ENCODE peak calls at places on chromosomes 4 and X, in six cellular contexts. Z is astrocyte of the spinal cord, J is suprapubic skin, W is fibroblast of lung, P is endodermal cell, U is thyroid gland. Y is an unnamed sample.

GRCh38 chr4:38868055-38868965 is 704 bp downstream of the FAM114A1 start:
- DNase-seq in J (no peak), W (peak; percentile 45), P (peak; percentile 68), U (peak; percentile 29), Z (no peak), Y (no peak)

GRCh38 chrX:29617725-29618124 is 597.6 kb upstream of the MAGEB2 start:
- DNase-seq in U (no peak), Z (no peak), P (no peak), J (no peak), W (peak; percentile 19), Y (no peak)

GRCh38 chrX:77743720-77744119 is 42.3 kb downstream of the ATRX start:
- DNase-seq in U (no peak), Z (peak; percentile 8), P (no peak), J (no peak), W (no peak), Y (no peak)

GRCh38 chr4:25563071-25563564 is 92.5 kb upstream of the SLC34A2 start:
- DNase-seq in J (no peak), U (no peak), Z (no peak), W (no peak), P (peak; percentile 36), Y (no peak)

GRCh38 chr4:99863-100262 is 24.4 kb upstream of the ZNF718 start:
- DNase-seq in U (no peak), J (no peak), P (no peak), Z (no peak), W (no peak), Y (no peak)

GRCh38 chr4:7391637-7392437 is 42.9 kb downstream of the PSAPL1 start:
- DNase-seq in J (peak; percentile 60), W (no peak), U (no peak), Z (no peak), P (peak; percentile 36), Y (no peak)

GRCh38 chrX:104047171-104047570 is 7.4 kb downstream of the H2BW2 start:
- DNase-seq in Z (no peak), P (no peak), U (no peak), J (no peak), W (no peak), Y (no peak)

GRCh38 chrX:140177821-140178220 is 212.5 kb upstream of the CXorf66 start:
- DNase-seq in P (no peak), Z (no peak), J (no peak), U (no peak), W (no peak), Y (no peak)

GRCh38 chr4:55819634-55820033 is at the start of gene EXOC1L:
- DNase-seq in U (peak; percentile 6), J (no peak), W (peak; percentile 37), P (peak; percentile 95), Z (peak; percentile 34), Y (no peak)

GRCh38 chr4:123616970-123617392 is 220.4 kb downstream of the SPRY1 start:
- DNase-seq in W (no peak), J (no peak), U (peak; percentile 27), Z (peak; percentile 64), P (no peak), Y (no peak)

GRCh38 chrX:50747471-50747900 is 66.5 kb downstream of the SHROOM4 start:
- DNase-seq in P (peak; percentile 61), J (no peak), Z (peak; percentile 17), U (peak; percentile 11), W (peak; percentile 19), Y (no peak)
- TF ChIP-seq CTCF in P (peak; percentile 80), J (no peak), Z (peak; percentile 65), U (peak; percentile 48), W (peak; percentile 60), Y (peak; percentile 51)

GRCh38 chr4:46994007-46994405 is 625 bp upstream of the GABRA4 start:
- DNase-seq in J (no peak), Z (no peak), W (peak; percentile 20), P (no peak), U (no peak), Y (no peak)

GRCh38 chr4:46986922-46987638 is 6.3 kb downstream of the GABRA4 start:
- DNase-seq in Z (no peak), W (no peak), P (no peak), U (no peak), J (no peak), Y (no peak)

GRCh38 chr4:46993075-46994006 is at the start of gene GABRA4:
- DNase-seq in U (no peak), J (no peak), W (peak; percentile 18), P (peak; percentile 80), Z (peak; percentile 20), Y (no peak)

GRCh38 chr4:46992338-46992737 is 1.0 kb downstream of the GABRA4 start:
- DNase-seq in P (no peak), J (no peak), U (no peak), W (no peak), Z (no peak), Y (no peak)
- H3K4me3 ChIP-seq in P (no peak overlapping the region), J (no peak overlapping the region), U (no peak overlapping the region), W (no peak overlapping the region), Z (no peak overlapping the region), Y (no peak overlapping the region)

DNA sequence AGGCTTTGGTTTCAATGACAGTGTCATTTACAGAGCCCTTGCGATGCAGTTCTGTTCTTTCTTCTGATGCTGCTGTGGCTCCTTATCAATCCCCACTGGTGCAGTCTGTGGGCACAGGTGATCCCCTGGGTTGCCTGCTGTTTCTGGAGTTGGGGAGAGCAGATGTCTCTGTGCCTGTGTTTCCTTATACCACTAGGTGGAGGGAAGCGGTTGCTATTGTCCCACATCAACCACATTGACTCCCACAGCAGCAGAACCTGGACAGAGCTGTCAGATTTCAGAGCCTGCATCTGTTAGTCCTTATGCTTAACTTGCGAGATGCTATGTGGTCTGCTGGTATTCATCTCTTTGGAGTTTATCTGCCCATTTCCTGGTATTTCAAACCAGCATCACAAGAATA is 57.7 kb downstream of the NEIL3 start:
- DNase-seq in J (no peak), P (peak; percentile 67), Z (no peak), W (no peak), U (no peak), Y (no peak)
- TF ChIP-seq CTCF in J (no peak), P (peak; percentile 76), Z (peak; percentile 33), W (peak; percentile 8), U (no peak), Y (no peak)

GRCh38 chr4:84456157-84456556 is 42.9 kb downstream of the NKX6-1 start:
- DNase-seq in P (no peak), U (no peak), W (no peak), Z (no peak), J (no peak), Y (no peak)

GRCh38 chr4:84451546-84451945 is 47.5 kb downstream of the NKX6-1 start:
- DNase-seq in U (no peak), P (no peak), J (no peak), W (peak; percentile 6), Z (peak; percentile 12), Y (no peak)

DNA sequence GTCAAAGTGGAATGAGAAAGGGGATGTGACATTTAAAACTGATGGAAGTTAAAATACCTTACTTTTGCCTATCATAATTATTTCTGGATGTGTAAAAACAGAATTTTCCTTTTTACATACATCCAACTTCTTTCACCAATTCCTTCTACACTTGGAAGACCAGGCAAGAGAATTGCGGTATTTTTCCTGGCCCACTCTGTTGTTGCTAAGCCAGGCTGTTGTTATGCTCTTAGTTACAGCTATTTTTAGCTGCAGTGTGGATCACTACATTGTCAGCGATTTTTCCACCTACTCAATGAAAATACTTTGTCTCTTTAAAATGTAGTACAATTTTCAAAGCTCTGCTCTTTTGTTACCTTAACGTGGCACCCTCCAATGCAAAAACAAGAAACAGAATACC is 43.4 kb downstream of the NKX6-1 start:
- DNase-seq in Z (peak; percentile 8), J (no peak), U (no peak), W (no peak), P (no peak), Y (no peak)
- H3K4me3 ChIP-seq in Z (no peak overlapping the region), J (no peak overlapping the region), U (no peak overlapping the region), W (no peak overlapping the region), P (no peak overlapping the region), Y (no peak overlapping the region)

GRCh38 chr4:175504316-175504715 is 307.7 kb downstream of the GPM6A start:
- DNase-seq in J (no peak), U (no peak), P (no peak), W (no peak), Z (peak; percentile 7), Y (no peak)

GRCh38 chr4:175511861-175512260 is 300.2 kb downstream of the GPM6A start:
- DNase-seq in W (no peak), Z (no peak), J (no peak), U (no peak), P (no peak), Y (no peak)

GRCh38 chr4:175514174-175514573 is 297.9 kb downstream of the GPM6A start:
- DNase-seq in W (no peak), Z (no peak), J (no peak), P (no peak), U (no peak), Y (no peak)

DNA sequence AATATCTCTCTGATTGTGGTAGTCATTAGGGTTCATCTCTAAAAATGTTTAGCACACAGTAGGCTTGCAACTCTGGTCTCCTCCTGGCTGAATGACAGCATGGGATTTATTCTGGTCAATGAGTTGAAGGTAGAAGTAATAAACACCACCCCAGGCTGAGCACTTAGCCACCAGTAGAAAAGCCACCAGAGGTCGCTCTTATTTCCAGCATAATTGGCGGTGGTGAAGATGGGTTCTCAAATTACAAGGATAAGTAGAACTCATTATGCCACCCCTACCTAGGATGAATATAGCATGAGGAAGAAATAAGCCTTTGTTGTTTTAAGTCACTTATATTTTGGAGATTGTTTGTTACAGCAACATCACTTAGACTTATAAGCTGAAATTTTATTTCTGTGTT is 302.7 kb downstream of the GPM6A start:
- DNase-seq in Z (no peak), U (no peak), J (no peak), W (no peak), P (peak; percentile 68), Y (no peak)
- TF ChIP-seq CTCF in Z (peak; percentile 1), U (no peak), J (no peak), W (no peak), P (peak; percentile 71), Y (no peak)

Y was measured in GM12864.